ENCODE peak calls at places on chromosomes 3 and 15, in six cellular contexts. One of them, this sample, is unnamed.

GRCh38 chr3:122515856-122516255 is 1.1 kb upstream of the KPNA1 start:
- DNase-seq in NCI-H345: no peak
- DNase-seq in fibroblast of lung: no peak
- DNase-seq in NCI-H2029: no peak
- DNase-seq in osteocyte: no peak
- DNase-seq in neuronal stem cell: no peak
- DNase-seq in this sample: no peak

GRCh38 chr3:59502806-59503205 is 453.0 kb upstream of the CFAP20DC start:
- DNase-seq in osteocyte: no peak
- DNase-seq in neuronal stem cell: no peak
- DNase-seq in fibroblast of lung: peak
- DNase-seq in NCI-H2029: no peak
- DNase-seq in NCI-H345: no peak
- DNase-seq in this sample: no peak

GRCh38 chr3:41274944-41275668 is 75.8 kb downstream of the CTNNB1 start:
- DNase-seq in osteocyte: no peak
- DNase-seq in NCI-H345: no peak
- DNase-seq in fibroblast of lung: peak
- DNase-seq in neuronal stem cell: no peak
- DNase-seq in NCI-H2029: no peak
- DNase-seq in this sample: no peak

GRCh38 chr3:172882563-172882962 is 132.0 kb downstream of the ECT2 start:
- DNase-seq in osteocyte: no peak
- DNase-seq in neuronal stem cell: no peak
- DNase-seq in NCI-H2029: no peak
- DNase-seq in NCI-H345: no peak
- DNase-seq in fibroblast of lung: no peak
- DNase-seq in this sample: no peak

GRCh38 chr15:69189157-69189556 is 28.7 kb downstream of the GLCE start:
- DNase-seq in NCI-H2029: no peak
- DNase-seq in fibroblast of lung: no peak
- DNase-seq in neuronal stem cell: no peak
- DNase-seq in NCI-H345: no peak
- DNase-seq in osteocyte: no peak
- DNase-seq in this sample: no peak

GRCh38 chr3:123286308-123287023 is 84.7 kb downstream of the SEC22A start:
- DNase-seq in fibroblast of lung: peak
- DNase-seq in osteocyte: peak
- DNase-seq in neuronal stem cell: peak
- DNase-seq in NCI-H2029: no peak
- DNase-seq in NCI-H345: no peak
- DNase-seq in this sample: peak

GRCh38 chr3:10286596-10287295 is 6.0 kb downstream of the GHRL start:
- DNase-seq in NCI-H2029: peak
- DNase-seq in NCI-H345: no peak
- DNase-seq in osteocyte: no peak
- DNase-seq in fibroblast of lung: peak
- DNase-seq in neuronal stem cell: peak
- DNase-seq in this sample: peak

GRCh38 chr3:189229421-189229820 is 57.6 kb downstream of the TPRG1 start:
- DNase-seq in neuronal stem cell: no peak
- DNase-seq in osteocyte: no peak
- DNase-seq in NCI-H345: no peak
- DNase-seq in fibroblast of lung: no peak
- DNase-seq in NCI-H2029: no peak
- DNase-seq in this sample: no peak

GRCh38 chr15:100565591-100565990 is 36.4 kb downstream of the LINS1 start:
- DNase-seq in fibroblast of lung: no peak
- DNase-seq in NCI-H345: no peak
- DNase-seq in NCI-H2029: no peak
- DNase-seq in neuronal stem cell: no peak
- DNase-seq in osteocyte: no peak
- DNase-seq in this sample: no peak

GRCh38 chr3:171704002-171704401 is 106.3 kb downstream of the PLD1 start:
- DNase-seq in NCI-H2029: peak
- DNase-seq in fibroblast of lung: peak
- DNase-seq in NCI-H345: no peak
- DNase-seq in neuronal stem cell: no peak
- DNase-seq in osteocyte: no peak
- DNase-seq in this sample: peak

GRCh38 chr3:16884084-16884747 is 539 bp upstream of the PLCL2 start:
- DNase-seq in NCI-H2029: no peak
- DNase-seq in neuronal stem cell: peak
- DNase-seq in fibroblast of lung: peak
- DNase-seq in osteocyte: peak
- DNase-seq in NCI-H345: peak
- DNase-seq in this sample: peak

GRCh38 chr15:34754171-34754580 is 622 bp downstream of the GJD2 start:
- DNase-seq in neuronal stem cell: no peak
- DNase-seq in NCI-H345: no peak
- DNase-seq in osteocyte: no peak
- DNase-seq in NCI-H2029: no peak
- DNase-seq in fibroblast of lung: no peak
- DNase-seq in this sample: no peak

GRCh38 chr15:84402856-84403608 is 167.5 kb downstream of the GOLGA6L4 start:
- DNase-seq in osteocyte: peak
- DNase-seq in neuronal stem cell: no peak
- DNase-seq in NCI-H2029: no peak
- DNase-seq in NCI-H345: no peak
- DNase-seq in fibroblast of lung: no peak
- DNase-seq in this sample: no peak

GRCh38 chr15:86077070-86077469 is 2.6 kb upstream of the AGBL1 start:
- DNase-seq in fibroblast of lung: no peak
- DNase-seq in NCI-H2029: no peak
- DNase-seq in NCI-H345: no peak
- DNase-seq in osteocyte: no peak
- DNase-seq in neuronal stem cell: no peak
- DNase-seq in this sample: no peak

GRCh38 chr3:120726784-120727183 is 15.5 kb downstream of the RABL3 start:
- DNase-seq in neuronal stem cell: no peak
- DNase-seq in osteocyte: no peak
- DNase-seq in fibroblast of lung: peak
- DNase-seq in NCI-H345: no peak
- DNase-seq in NCI-H2029: no peak
- DNase-seq in this sample: no peak

GRCh38 chr3:184002469-184002868 is 15.2 kb downstream of the ABCC5 start:
- DNase-seq in neuronal stem cell: no peak
- DNase-seq in fibroblast of lung: no peak
- DNase-seq in NCI-H2029: no peak
- DNase-seq in osteocyte: no peak
- DNase-seq in NCI-H345: no peak
- DNase-seq in this sample: no peak

GRCh38 chr3:121654493-121655385 is 6.0 kb downstream of the HCLS1 start:
- DNase-seq in neuronal stem cell: no peak
- DNase-seq in fibroblast of lung: no peak
- DNase-seq in NCI-H2029: no peak
- DNase-seq in NCI-H345: no peak
- DNase-seq in osteocyte: no peak
- DNase-seq in this sample: no peak

GRCh38 chr3:114879059-114880031 is 267.7 kb downstream of the ZBTB20 start:
- DNase-seq in fibroblast of lung: peak
- DNase-seq in NCI-H2029: peak
- DNase-seq in osteocyte: no peak
- DNase-seq in neuronal stem cell: no peak
- DNase-seq in NCI-H345: peak
- DNase-seq in this sample: peak

GRCh38 chr3:72413228-72413627 is 435.0 kb downstream of the SHQ1 start:
- DNase-seq in NCI-H2029: no peak
- DNase-seq in osteocyte: no peak
- DNase-seq in fibroblast of lung: peak
- DNase-seq in NCI-H345: no peak
- DNase-seq in neuronal stem cell: no peak
- DNase-seq in this sample: peak

GRCh38 chr15:74124196-74124595 is 6.2 kb upstream of the ISLR2 start:
- DNase-seq in neuronal stem cell: no peak
- DNase-seq in NCI-H345: no peak
- DNase-seq in fibroblast of lung: no peak
- DNase-seq in NCI-H2029: no peak
- DNase-seq in osteocyte: no peak
- DNase-seq in this sample: no peak

GRCh38 chr3:8840556-8840955 is 71.1 kb upstream of the OXTR start:
- DNase-seq in osteocyte: peak
- DNase-seq in NCI-H345: no peak
- DNase-seq in fibroblast of lung: peak
- DNase-seq in NCI-H2029: no peak
- DNase-seq in neuronal stem cell: no peak
- DNase-seq in this sample: no peak

GRCh38 chr15:55661431-55661830 is 73.3 kb upstream of the PYGO1 start:
- DNase-seq in neuronal stem cell: peak
- DNase-seq in NCI-H345: no peak
- DNase-seq in osteocyte: no peak
- DNase-seq in fibroblast of lung: peak
- DNase-seq in NCI-H2029: no peak
- DNase-seq in this sample: peak

GRCh38 chr15:28112101-28112760 is 13.1 kb upstream of the OCA2 start:
- DNase-seq in NCI-H345: no peak
- DNase-seq in neuronal stem cell: no peak
- DNase-seq in fibroblast of lung: no peak
- DNase-seq in osteocyte: peak
- DNase-seq in NCI-H2029: no peak
- DNase-seq in this sample: no peak

GRCh38 chr15:92305342-92305741 is 88.3 kb upstream of the ST8SIA2 start:
- DNase-seq in osteocyte: no peak
- DNase-seq in NCI-H2029: no peak
- DNase-seq in fibroblast of lung: no peak
- DNase-seq in neuronal stem cell: no peak
- DNase-seq in NCI-H345: peak
- DNase-seq in this sample: no peak

GRCh38 chr3:107289354-107289753 is 87.9 kb upstream of the CCDC54 start:
- DNase-seq in osteocyte: no peak
- DNase-seq in neuronal stem cell: no peak
- DNase-seq in fibroblast of lung: no peak
- DNase-seq in NCI-H345: no peak
- DNase-seq in NCI-H2029: no peak
- DNase-seq in this sample: no peak

GRCh38 chr3:136838641-136839555 is 20.0 kb downstream of the SLC35G2 start:
- DNase-seq in osteocyte: no peak
- DNase-seq in NCI-H345: peak
- DNase-seq in fibroblast of lung: peak
- DNase-seq in neuronal stem cell: no peak
- DNase-seq in NCI-H2029: no peak
- DNase-seq in this sample: peak

GRCh38 chr15:68646156-68646555 is 67.4 kb downstream of the CORO2B start:
- DNase-seq in fibroblast of lung: no peak
- DNase-seq in NCI-H2029: no peak
- DNase-seq in NCI-H345: no peak
- DNase-seq in osteocyte: no peak
- DNase-seq in neuronal stem cell: no peak
- DNase-seq in this sample: no peak

GRCh38 chr15:68542771-68543544 is 35.8 kb upstream of the CORO2B start:
- DNase-seq in neuronal stem cell: no peak
- DNase-seq in NCI-H345: no peak
- DNase-seq in NCI-H2029: no peak
- DNase-seq in osteocyte: no peak
- DNase-seq in fibroblast of lung: peak
- DNase-seq in this sample: peak

GRCh38 chr3:190384241-190384863 is 3.6 kb upstream of the CLDN16 start:
- DNase-seq in NCI-H2029: no peak
- DNase-seq in osteocyte: no peak
- DNase-seq in NCI-H345: no peak
- DNase-seq in neuronal stem cell: no peak
- DNase-seq in fibroblast of lung: peak
- DNase-seq in this sample: peak

GRCh38 chr3:112894258-112894657 is 47.6 kb upstream of the CD200R1L start:
- DNase-seq in osteocyte: no peak
- DNase-seq in NCI-H2029: no peak
- DNase-seq in fibroblast of lung: peak
- DNase-seq in NCI-H345: no peak
- DNase-seq in neuronal stem cell: no peak
- DNase-seq in this sample: no peak

GRCh38 chr3:50238549-50239026 is 2.6 kb downstream of the GNAI2 start:
- DNase-seq in NCI-H2029: no peak
- DNase-seq in fibroblast of lung: peak
- DNase-seq in neuronal stem cell: no peak
- DNase-seq in NCI-H345: peak
- DNase-seq in osteocyte: no peak
- DNase-seq in this sample: peak

GRCh38 chr3:18812316-18812715 is 336.0 kb upstream of the KCNH8 start:
- DNase-seq in neuronal stem cell: no peak
- DNase-seq in osteocyte: no peak
- DNase-seq in NCI-H2029: peak
- DNase-seq in NCI-H345: peak
- DNase-seq in fibroblast of lung: peak
- DNase-seq in this sample: no peak

GRCh38 chr3:59877679-59878427 is 828.0 kb upstream of the CFAP20DC start:
- DNase-seq in osteocyte: no peak
- DNase-seq in neuronal stem cell: no peak
- DNase-seq in NCI-H345: no peak
- DNase-seq in NCI-H2029: no peak
- DNase-seq in fibroblast of lung: peak
- DNase-seq in this sample: no peak

GRCh38 chr3:126926684-126927404 is 56.1 kb upstream of the PLXNA1 start:
- DNase-seq in osteocyte: no peak
- DNase-seq in neuronal stem cell: no peak
- DNase-seq in NCI-H345: no peak
- DNase-seq in fibroblast of lung: peak
- DNase-seq in NCI-H2029: no peak
- DNase-seq in this sample: peak

GRCh38 chr15:29039466-29040366 is 153.9 kb downstream of the APBA2 start:
- DNase-seq in NCI-H345: no peak
- DNase-seq in NCI-H2029: no peak
- DNase-seq in neuronal stem cell: peak
- DNase-seq in osteocyte: no peak
- DNase-seq in fibroblast of lung: peak
- DNase-seq in this sample: no peak

GRCh38 chr3:190225186-190225692 is 97.0 kb downstream of the CLDN1 start:
- DNase-seq in NCI-H2029: no peak
- DNase-seq in neuronal stem cell: peak
- DNase-seq in osteocyte: no peak
- DNase-seq in fibroblast of lung: peak
- DNase-seq in NCI-H345: peak
- DNase-seq in this sample: peak